ENCODE peak calls at places on chromosomes 6 and 20, in four cellular contexts. I is activated naive CD8-positive, alpha-beta T cell treated with anti-CD3 and anti-CD28 coated beads, Interleukin-2, amount 50 U/mL, for 24 hours; F is caudate nucleus; R is heart left ventricle. G is an unnamed sample.

GRCh38 chr6:104537185-104537584 is 322.5 kb downstream of the HACE1 start:
- DNase-seq in F (no peak), R (no peak), I (no peak), G (no peak)

GRCh38 chr6:89260310-89260709 is 43.2 kb upstream of the GABRR1 start:
- DNase-seq in F (no peak), I (no peak), R (no peak), G (peak)

GRCh38 chr20:25053207-25054132 is 4.5 kb downstream of the ACSS1 start:
- DNase-seq in R (peak), I (no peak), F (no peak), G (no peak)

GRCh38 chr6:147974376-147974775 is 368.3 kb upstream of the SASH1 start:
- DNase-seq in F (no peak), R (no peak), I (no peak), G (no peak)

GRCh38 chr6:130240232-130240631 is 17.5 kb upstream of the SAMD3 start:
- DNase-seq in F (no peak), I (no peak), R (no peak), G (no peak)

GRCh38 chr20:23034721-23035671 is at the start of gene SSTR4:
- DNase-seq in I (no peak), F (no peak), R (no peak), G (no peak)

GRCh38 chr20:22522701-22523100 is 61.7 kb downstream of the FOXA2 start:
- DNase-seq in F (no peak), R (no peak), I (no peak), G (no peak)

GRCh38 chr20:53926428-53927028 is 143.9 kb downstream of the BCAS1 start:
- DNase-seq in R (no peak), F (peak), I (no peak), G (peak)

GRCh38 chr6:110554966-110555460 is 78.6 kb upstream of the SLC22A16 start:
- DNase-seq in I (no peak), R (no peak), F (peak), G (no peak)

GRCh38 chr6:51866867-51867266 is 220.5 kb downstream of the PKHD1 start:
- DNase-seq in R (no peak), I (no peak), F (no peak), G (no peak)

GRCh38 chr6:105178110-105178509 is 1.7 kb downstream of the POPDC3 start:
- DNase-seq in R (no peak), I (no peak), F (no peak), G (no peak)

GRCh38 chr20:35360033-35360432 is 51.7 kb downstream of the UQCC1 start:
- DNase-seq in I (no peak), F (no peak), R (no peak), G (no peak)

GRCh38 chr20:24149881-24150307 is 161.3 kb upstream of the GGTLC1 start:
- DNase-seq in R (peak), I (no peak), F (no peak), G (no peak)

GRCh38 chr20:47451602-47451904 is 50.1 kb upstream of the NCOA3 start:
- DNase-seq in I (no peak), F (no peak), R (no peak), G (no peak)

GRCh38 chr20:24382775-24383174 is 86.7 kb upstream of the SYNDIG1 start:
- DNase-seq in F (no peak), I (no peak), R (no peak), G (peak)

GRCh38 chr20:38730989-38731737 is 6.9 kb downstream of the SLC32A1 start:
- DNase-seq in R (peak), F (peak), I (peak), G (peak)

GRCh38 chr20:62372042-62372993 is 5.2 kb upstream of the LAMA5 start:
- DNase-seq in I (no peak), R (no peak), F (no peak), G (no peak)

GRCh38 chr6:156107514-156108150 is 652.0 kb upstream of the NOX3 start:
- DNase-seq in F (no peak), I (no peak), R (no peak), G (peak)

GRCh38 chr20:10673831-10674683 is at the start of gene JAG1:
- DNase-seq in I (peak), R (peak), F (peak), G (peak)

GRCh38 chr6:156279306-156279969 is 497.7 kb upstream of the ARID1B start:
- DNase-seq in R (no peak), F (no peak), I (no peak), G (no peak)

GRCh38 chr6:42050897-42051653 is 751 bp downstream of the TAF8 start:
- DNase-seq in F (no peak), R (no peak), I (no peak), G (no peak)

GRCh38 chr6:124941259-124941658 is 21.0 kb upstream of the RNF217 start:
- DNase-seq in R (no peak), F (no peak), I (no peak), G (no peak)